ENCODE peak calls at places on chromosomes 3 and 15, in nine cellular contexts. I is heart left ventricle, E is fibroblast of lung, R is PC-3, T is neural progenitor cell, Z is ovary, F is endothelial cell of umbilical vein, M is psoas muscle, N is stomach. K is an unnamed sample.
A peak's percentile ranks its signal among the peaks of the same experiment; 100 is the strongest.

GRCh38 chr3:183369626-183370025 is 58.8 kb downstream of the MCF2L2 start:
- DNase-seq in R (peak; percentile 82), N (no peak), M (no peak), T (no peak), E (no peak), I (no peak), Z (no peak), F (no peak), K (no peak)

GRCh38 chr15:80159811-80160569 is 7.2 kb downstream of the FAH start:
- DNase-seq in Z (no peak), N (no peak), I (no peak), R (no peak), T (no peak), F (no peak), M (no peak), E (peak; percentile 82), K (no peak)

GRCh38 chr3:74693696-74694393 is 79.4 kb upstream of the CNTN3 start:
- DNase-seq in N (no peak), Z (no peak), I (no peak), E (no peak), M (no peak), R (no peak), F (no peak), T (no peak), K (no peak)

GRCh38 chr3:155512175-155512866 is 218.8 kb upstream of the STRIT1 start:
- DNase-seq in I (no peak), F (no peak), E (no peak), M (no peak), N (no peak), T (no peak), R (no peak), Z (no peak), K (no peak)

GRCh38 chr15:73822998-73823397 is 50.4 kb upstream of the TBC1D21 start:
- DNase-seq in Z (no peak), M (no peak), R (peak; percentile 34), I (no peak), E (peak; percentile 38), T (peak; percentile 76), F (peak; percentile 10), N (no peak), K (no peak)

GRCh38 chr3:141406265-141406664 is 38.0 kb downstream of the ZBTB38 start:
- DNase-seq in Z (no peak), E (no peak), N (no peak), M (no peak), T (no peak), R (no peak), I (no peak), F (no peak), K (no peak)

GRCh38 chr15:85757073-85757938 is 37.4 kb downstream of the KLHL25 start:
- DNase-seq in Z (peak; percentile 13), E (no peak), I (peak; percentile 78), F (no peak), T (no peak), R (no peak), N (no peak), M (no peak), K (peak; percentile 23)

GRCh38 chr15:29045717-29046116 is 159.9 kb downstream of the APBA2 start:
- DNase-seq in M (no peak), I (no peak), F (no peak), Z (no peak), R (peak; percentile 35), E (peak; percentile 78), T (no peak), N (no peak), K (no peak)

GRCh38 chr3:72134989-72135451 is 350.1 kb upstream of the PROK2 start:
- DNase-seq in R (no peak), M (no peak), N (no peak), F (no peak), T (no peak), E (no peak), Z (no peak), I (no peak), K (no peak)

GRCh38 chr15:25903024-25903581 is 40.0 kb upstream of the ATP10A start:
- DNase-seq in T (no peak), M (peak; percentile 53), I (no peak), R (peak; percentile 80), F (no peak), N (no peak), Z (no peak), E (peak; percentile 47), K (no peak)

GRCh38 chr3:20141306-20141705 is 44.7 kb downstream of the SGO1 start:
- DNase-seq in I (no peak), Z (no peak), R (no peak), E (no peak), N (no peak), T (peak; percentile 53), F (no peak), M (no peak), K (no peak)

GRCh38 chr15:58467121-58467721 is 35.4 kb downstream of the LIPC start:
- DNase-seq in T (peak; percentile 4), M (no peak), N (no peak), I (no peak), R (no peak), Z (peak; percentile 32), F (no peak), E (peak; percentile 34), K (no peak)

GRCh38 chr15:24856397-24857093 is 98.2 kb upstream of the SNRPN start:
- DNase-seq in T (peak; percentile 96), Z (no peak), N (no peak), M (no peak), F (peak; percentile 87), E (peak; percentile 65), R (no peak), I (peak; percentile 68), K (no peak)

GRCh38 chr3:194255252-194256039 is 95.7 kb downstream of the CPN2 start:
- DNase-seq in T (no peak), F (peak; percentile 94), N (peak; percentile 48), E (no peak), I (peak; percentile 86), M (peak; percentile 82), R (no peak), Z (peak; percentile 35), K (peak; percentile 58)
- H3K27ac ChIP-seq in T (no peak overlapping the region), F (peak overlapping the region; percentile 85), N (peak overlapping the region; percentile 18), E (no peak overlapping the region), I (peak overlapping the region; percentile 71), M (peak overlapping the region; percentile 50), R (no peak overlapping the region), Z (no peak overlapping the region), K (no peak overlapping the region)

GRCh38 chr3:123086110-123086642 is 19.4 kb downstream of the PDIA5 start:
- DNase-seq in I (no peak), M (no peak), N (no peak), Z (no peak), R (peak; percentile 19), F (no peak), T (no peak), E (peak; percentile 26), K (no peak)
- H3K4me1 ChIP-seq in I (peaks cover 4% of the 10 kb centered on the region), M (peaks cover 27% of the 10 kb centered on the region), N (peaks cover 71% of the 10 kb centered on the region), Z (peaks cover 60% of the 10 kb centered on the region), R (no peaks in the 10 kb centered on the region), F (peaks cover 40% of the 10 kb centered on the region), T (peaks cover 85% of the 10 kb centered on the region), E (peaks cover 24% of the 10 kb centered on the region), K (no peaks in the 10 kb centered on the region)

DNA sequence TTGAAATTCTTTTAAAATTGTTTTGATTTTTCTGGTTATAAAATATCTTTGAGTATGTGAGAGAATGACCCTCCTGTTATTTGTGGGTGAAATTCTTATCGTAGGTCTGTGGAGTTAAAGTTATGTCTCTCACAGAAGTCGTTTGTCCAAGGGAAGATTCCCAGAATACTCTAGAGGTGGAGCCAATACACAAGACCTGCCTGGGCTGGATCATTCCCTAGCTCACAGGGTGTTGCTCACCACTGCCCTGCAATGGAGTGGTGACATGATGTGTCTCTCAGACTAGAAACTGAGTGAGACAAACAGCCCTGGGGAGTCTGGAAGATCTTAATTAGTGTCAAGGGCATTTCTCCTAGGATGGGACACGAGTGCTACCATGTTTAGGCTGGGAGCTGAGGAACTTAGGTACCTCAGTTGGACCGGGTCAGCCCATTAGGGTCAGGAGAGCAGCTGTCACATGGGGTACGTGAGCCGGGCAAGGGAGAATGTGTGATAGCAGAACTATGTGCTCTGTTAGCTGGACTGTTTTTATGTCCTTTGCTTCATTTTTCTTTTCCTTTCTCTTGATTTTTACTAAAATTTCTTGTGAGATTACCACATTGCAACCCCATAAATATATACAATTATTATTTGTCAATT is 53.6 kb upstream of the MYO5C start:
- DNase-seq in E (peak; percentile 58), T (no peak), Z (no peak), R (no peak), M (no peak), F (no peak), N (no peak), I (peak; percentile 50), K (no peak)
- TF ChIP-seq CTCF in E (no peak), T (no peak), Z (no peak), R (no peak), M (no peak), F (no peak), N (no peak), I (no peak), K (no peak)

GRCh38 chr15:90594297-90594696 is 64.6 kb downstream of the CRTC3 start:
- DNase-seq in N (peak; percentile 92), M (peak; percentile 79), E (peak; percentile 45), Z (no peak), T (no peak), F (peak; percentile 75), R (peak; percentile 81), I (peak; percentile 83), K (peak; percentile 95)
- H3K27ac ChIP-seq in N (peak overlapping the region; percentile 78), M (peak overlapping the region; percentile 70), E (no peak overlapping the region), Z (no peak overlapping the region), T (no peak overlapping the region), F (peak overlapping the region; percentile 5), R (peak overlapping the region; percentile 58), I (peak overlapping the region; percentile 86), K (peak overlapping the region; percentile 73)

GRCh38 chr3:195548496-195548895 is 5.4 kb upstream of the PPP1R2 start:
- DNase-seq in I (no peak), Z (no peak), N (no peak), R (no peak), F (no peak), M (no peak), T (no peak), E (no peak), K (no peak)
- H3K4me1 ChIP-seq in I (no peaks in the 10 kb centered on the region), Z (peaks cover 5% of the 10 kb centered on the region), N (peaks cover 11% of the 10 kb centered on the region), R (peaks cover 14% of the 10 kb centered on the region), F (peaks cover 26% of the 10 kb centered on the region), M (peaks cover 25% of the 10 kb centered on the region), T (no peaks in the 10 kb centered on the region), E (peaks cover 4% of the 10 kb centered on the region), K (peaks cover 6% of the 10 kb centered on the region)